ENCODE peak calls at places on chromosomes 3 and 15, in seven cellular contexts. C is fibroblast of villous mesenchyme, F is GM06990, M is cardiac muscle cell, P is Peyer's patch, Z is ovary, D is left ventricle myocardium inferior. S is an unnamed sample.
A peak's percentile ranks its signal among the peaks of the same experiment; 100 is the strongest.

GRCh38 chr15:22980189-22981136 is at the start of gene CYFIP1:
- DNase-seq in C (peak; percentile 83), D (peak; percentile 88), P (peak; percentile 88), Z (peak; percentile 87), F (peak; percentile 59), M (peak; percentile 87), S (no peak)

GRCh38 chr15:42591238-42591936 is 16.0 kb downstream of the STARD9 start:
- DNase-seq in D (no peak), P (no peak), F (no peak), C (peak; percentile 34), M (no peak), Z (no peak), S (no peak)

GRCh38 chr3:99458013-99458412 is 180.4 kb upstream of the COL8A1 start:
- DNase-seq in Z (no peak), D (no peak), C (no peak), P (no peak), F (no peak), M (no peak), S (no peak)

GRCh38 chr15:77475898-77476297 is 55.2 kb downstream of the HMG20A start:
- DNase-seq in C (no peak), F (no peak), M (peak; percentile 47), P (no peak), D (no peak), Z (no peak), S (no peak)

GRCh38 chr3:71225951-71226564 is 357.5 kb downstream of the FOXP1 start:
- DNase-seq in P (no peak), M (no peak), Z (no peak), C (no peak), F (no peak), D (no peak), S (no peak)

GRCh38 chr3:31248619-31248992 is 284.1 kb upstream of the STT3B start:
- DNase-seq in D (no peak), F (no peak), M (no peak), Z (no peak), P (no peak), C (no peak), S (no peak)

GRCh38 chr3:151011427-151011826 is 38.9 kb upstream of the CLRN1 start:
- DNase-seq in F (no peak), C (peak; percentile 48), Z (no peak), D (no peak), P (no peak), M (peak; percentile 42), S (peak; percentile 17)

GRCh38 chr15:59150185-59150584 is 45.2 kb downstream of the CCNB2 start:
- DNase-seq in Z (no peak), D (no peak), F (no peak), C (no peak), P (no peak), M (no peak), S (no peak)

GRCh38 chr15:42069025-42069424 is 25.3 kb downstream of the PLA2G4D start:
- DNase-seq in Z (no peak), P (no peak), D (no peak), C (no peak), F (no peak), M (no peak), S (no peak)

GRCh38 chr3:15097889-15098288 is 1.1 kb downstream of the RBSN start:
- DNase-seq in C (no peak), D (no peak), P (no peak), M (no peak), F (peak; percentile 52), Z (no peak), S (peak; percentile 63)

GRCh38 chr15:29942144-29942543 is 119.9 kb upstream of the TJP1 start:
- DNase-seq in M (peak; percentile 31), F (no peak), D (no peak), P (no peak), Z (no peak), C (peak; percentile 21), S (no peak)

GRCh38 chr3:184805351-184806038 is 6.5 kb upstream of the VPS8 start:
- DNase-seq in M (peak; percentile 80), Z (no peak), D (no peak), P (no peak), C (peak; percentile 42), F (no peak), S (no peak)

GRCh38 chr3:183211390-183211789 is 41.7 kb upstream of the B3GNT5 start:
- DNase-seq in Z (peak; percentile 21), C (no peak), D (peak; percentile 23), M (no peak), F (no peak), P (peak; percentile 54), S (no peak)

GRCh38 chr15:61173899-61174689 is 55.0 kb downstream of the RORA start:
- DNase-seq in F (no peak), M (no peak), Z (no peak), P (no peak), C (no peak), D (no peak), S (no peak)

DNA sequence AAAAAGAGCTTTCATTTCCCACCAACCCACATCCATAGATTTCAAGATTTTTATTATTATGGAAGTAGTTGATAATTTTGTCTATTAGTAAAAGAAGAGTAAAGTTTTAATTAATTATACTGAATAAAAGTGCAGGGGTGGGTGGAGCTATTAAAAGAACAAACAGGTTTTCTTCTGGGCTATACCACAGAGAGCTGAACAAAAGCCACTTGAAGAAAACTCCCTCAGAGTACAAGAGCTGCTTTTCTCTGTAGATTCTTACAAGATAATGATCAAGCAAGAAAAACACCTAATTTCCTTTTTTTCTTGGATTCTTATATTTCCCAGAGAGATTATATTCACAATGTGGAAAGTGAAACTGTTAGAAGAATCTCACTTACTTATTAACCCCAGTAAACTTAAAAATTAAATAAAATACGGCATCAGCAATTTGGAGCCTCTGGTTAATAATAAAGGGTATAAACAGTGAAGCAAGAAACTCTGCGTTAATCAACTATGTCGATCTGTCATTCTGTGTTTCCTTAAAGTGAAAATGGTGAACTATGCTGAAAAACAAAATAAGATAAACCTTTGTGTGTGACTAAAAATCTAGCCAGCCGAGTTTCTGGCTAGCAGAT is 84.9 kb downstream of the THBS1 start:
- DNase-seq in D (no peak), M (no peak), C (no peak), P (no peak), F (no peak), Z (no peak), S (no peak)
- H3K4me3 ChIP-seq in D (no peak overlapping the region), M (no peak overlapping the region), C (no peak overlapping the region), P (no peak overlapping the region), F (no peak overlapping the region), Z (no peak overlapping the region), S (no peak overlapping the region)

GRCh38 chr15:33152502-33153109 is 41.9 kb downstream of the FMN1 start:
- DNase-seq in M (no peak), P (no peak), F (no peak), C (peak; percentile 37), D (no peak), Z (no peak), S (no peak)
- H3K4me3 ChIP-seq in M (no peak overlapping the region), P (no peak overlapping the region), F (no peak overlapping the region), C (no peak overlapping the region), D (peak overlapping the region; percentile 37), Z (no peak overlapping the region), S (no peak overlapping the region)

DNA sequence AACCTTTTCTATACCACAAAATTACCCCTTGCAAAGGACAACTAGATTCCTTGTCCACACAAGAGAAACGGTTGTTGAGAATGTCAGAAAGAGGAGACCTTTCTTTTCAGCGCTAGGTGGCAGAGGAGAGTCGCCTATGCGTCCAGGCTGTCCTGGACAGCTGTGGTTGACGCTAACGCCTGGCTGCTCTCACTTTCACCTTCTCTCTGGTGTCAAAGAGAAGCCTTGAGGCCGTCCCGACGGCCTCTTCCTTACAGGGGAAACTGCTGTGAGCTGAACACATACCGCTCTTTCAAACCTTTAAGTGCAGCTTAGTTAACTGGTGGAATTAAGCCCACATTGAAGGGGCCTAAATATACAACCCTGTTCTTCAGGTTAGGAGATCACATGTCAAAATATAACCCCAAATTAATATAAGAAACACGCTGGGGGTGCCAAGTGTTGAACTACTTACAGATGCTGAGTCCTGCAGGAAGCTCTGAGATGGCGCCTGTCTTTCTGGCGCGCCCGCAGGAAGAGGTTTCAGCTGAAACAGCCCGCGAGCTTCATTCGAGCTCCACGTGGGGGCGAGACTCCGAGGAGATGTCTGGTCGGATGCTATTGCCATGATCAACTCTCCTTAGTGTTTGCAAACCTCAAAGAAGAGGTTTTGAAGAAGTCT is 26.1 kb upstream of the KBTBD8 start:
- DNase-seq in M (peak; percentile 93), C (peak; percentile 80), P (peak; percentile 90), F (peak; percentile 52), Z (peak; percentile 72), D (peak; percentile 52), S (peak; percentile 73)
- H3K4me3 ChIP-seq in M (no peak overlapping the region), C (peak overlapping the region; percentile 51), P (peak overlapping the region; percentile 4), F (no peak overlapping the region), Z (peak overlapping the region; percentile 13), D (peak overlapping the region; percentile 59), S (peak overlapping the region; percentile 55)

GRCh38 chr3:121552379-121552778 is 6.6 kb upstream of the POLQ start:
- DNase-seq in C (peak; percentile 59), Z (no peak), M (no peak), D (no peak), P (no peak), F (no peak), S (no peak)
- H3K4me3 ChIP-seq in C (peak overlapping the region; percentile 35), Z (no peak overlapping the region), M (no peak overlapping the region), D (peak overlapping the region; percentile 20), P (no peak overlapping the region), F (no peak overlapping the region), S (no peak overlapping the region)

GRCh38 chr3:188271226-188271894 is 117.4 kb downstream of the LPP start:
- DNase-seq in Z (no peak), C (peak; percentile 55), D (no peak), M (no peak), F (no peak), P (no peak), S (no peak)
- H3K4me3 ChIP-seq in Z (no peak overlapping the region), C (no peak overlapping the region), D (no peak overlapping the region), M (no peak overlapping the region), F (no peak overlapping the region), P (no peak overlapping the region), S (no peak overlapping the region)

GRCh38 chr3:63855333-63855940 is 8.2 kb downstream of the THOC7 start:
- DNase-seq in Z (no peak), F (no peak), C (no peak), D (no peak), M (no peak), P (no peak), S (no peak)
- H3K4me3 ChIP-seq in Z (no peak overlapping the region), F (no peak overlapping the region), C (no peak overlapping the region), D (no peak overlapping the region), M (no peak overlapping the region), P (no peak overlapping the region), S (no peak overlapping the region)

GRCh38 chr3:53049987-53050386 is 4.1 kb upstream of the SFMBT1 start:
- DNase-seq in D (no peak), M (no peak), F (no peak), C (peak; percentile 46), Z (no peak), P (no peak), S (no peak)
- H3K4me3 ChIP-seq in D (no peak overlapping the region), M (no peak overlapping the region), F (no peak overlapping the region), C (no peak overlapping the region), Z (no peak overlapping the region), P (no peak overlapping the region), S (no peak overlapping the region)

GRCh38 chr15:49847937-49848823 is 227.3 kb downstream of the DTWD1 start:
- DNase-seq in M (no peak), F (no peak), P (no peak), Z (no peak), C (peak; percentile 97), D (no peak), S (no peak)
- H3K4me3 ChIP-seq in M (no peak overlapping the region), F (no peak overlapping the region), P (no peak overlapping the region), Z (no peak overlapping the region), C (no peak overlapping the region), D (no peak overlapping the region), S (no peak overlapping the region)

S was measured in Jurkat, Clone E6-1.